ENCODE peak calls at places on chromosome 9, in eight cellular contexts. P, H, R, L, T, G, C and S are unnamed samples.

GRCh38 chr9:101457003-101457402 is 21.4 kb upstream of the ALDOB start:
- DNase-seq in L (no peak), C (no peak), R (no peak), P (no peak), H (no peak), G (no peak), T (peak; percentile 77), S (no peak)

GRCh38 chr9:31520301-31521085 is 864.0 kb upstream of the ACO1 start:
- DNase-seq in L (no peak), T (no peak), C (no peak), H (no peak), P (no peak), R (no peak), G (no peak), S (no peak)

GRCh38 chr9:128149001-128149701 is at the start of gene LCN2:
- DNase-seq in H (peak; percentile 77), R (no peak), T (peak; percentile 41), P (no peak), L (peak; percentile 16), C (no peak), G (peak; percentile 93), S (peak; percentile 93)

GRCh38 chr9:27350382-27350781 is 53.4 kb upstream of the EQTN start:
- DNase-seq in T (no peak), G (no peak), C (no peak), L (no peak), H (no peak), P (no peak), R (no peak), S (no peak)

GRCh38 chr9:121703014-121703734 is 51.7 kb downstream of the DAB2IP start:
- DNase-seq in H (no peak), C (no peak), G (no peak), R (no peak), T (peak; percentile 71), L (no peak), P (no peak), S (no peak)

GRCh38 chr9:33158555-33159057 is 8.5 kb downstream of the B4GALT1 start:
- DNase-seq in L (no peak), G (no peak), T (no peak), C (no peak), H (no peak), P (no peak), R (no peak), S (no peak)

GRCh38 chr9:89325733-89326132 is 7.4 kb downstream of the SECISBP2 start:
- DNase-seq in L (no peak), P (no peak), C (no peak), G (no peak), R (no peak), T (no peak), H (no peak), S (no peak)

GRCh38 chr9:18739127-18739526 is 265.2 kb downstream of the ADAMTSL1 start:
- DNase-seq in C (no peak), H (no peak), T (no peak), P (no peak), L (no peak), R (no peak), G (no peak), S (no peak)

GRCh38 chr9:26579047-26579446 is 313.6 kb downstream of the CAAP1 start:
- DNase-seq in T (no peak), L (no peak), C (no peak), H (no peak), G (no peak), R (no peak), P (no peak), S (no peak)

GRCh38 chr9:97096793-97097192 is 57.9 kb upstream of the CTSV start:
- DNase-seq in L (no peak), R (no peak), G (no peak), C (no peak), P (no peak), T (no peak), H (no peak), S (no peak)

GRCh38 chr9:35972093-35972492 is 14.1 kb upstream of the OR2S2 start:
- DNase-seq in C (no peak), H (peak; percentile 74), P (no peak), T (peak; percentile 88), R (no peak), G (no peak), L (peak; percentile 26), S (no peak)

GRCh38 chr9:6098431-6098830 is 83.0 kb upstream of the RANBP6 start:
- DNase-seq in P (peak; percentile 56), T (no peak), C (no peak), L (no peak), R (no peak), H (no peak), G (no peak), S (peak; percentile 73)

GRCh38 chr9:27626629-27627564 is 53.6 kb upstream of the C9orf72 start:
- DNase-seq in G (peak; percentile 3), L (no peak), P (no peak), R (no peak), C (no peak), H (no peak), T (no peak), S (peak; percentile 33)

GRCh38 chr9:134606951-134607733 is 34.5 kb upstream of the COL5A1 start:
- DNase-seq in G (no peak), C (no peak), L (no peak), P (no peak), T (peak; percentile 78), H (no peak), R (no peak), S (no peak)

GRCh38 chr9:122219856-122220672 is 8.7 kb downstream of the LHX6 start:
- DNase-seq in P (no peak), R (no peak), C (no peak), H (no peak), L (no peak), G (no peak), T (peak; percentile 78), S (no peak)

GRCh38 chr9:16864741-16865434 is 5.6 kb downstream of the BNC2 start:
- DNase-seq in C (no peak), G (no peak), T (no peak), L (no peak), R (no peak), H (no peak), P (peak; percentile 82), S (no peak)

GRCh38 chr9:110199643-110200042 is 8.3 kb downstream of the C9orf152 start:
- DNase-seq in R (no peak), G (no peak), T (no peak), H (no peak), L (no peak), C (no peak), P (no peak), S (no peak)

GRCh38 chr9:110370316-110370715 is 32.7 kb upstream of the TXNDC8 start:
- DNase-seq in C (peak; percentile 15), G (no peak), L (no peak), H (no peak), R (no peak), T (no peak), P (peak; percentile 34), S (peak; percentile 81)

GRCh38 chr9:21585756-21586752 is 103.9 kb upstream of the IFNE start:
- DNase-seq in R (no peak), P (no peak), C (no peak), L (no peak), T (no peak), G (no peak), H (no peak), S (peak; percentile 52)

GRCh38 chr9:29213374-29214161 is 1640.3 kb upstream of the C9orf72 start:
- DNase-seq in P (no peak), C (no peak), T (peak; percentile 89), H (peak; percentile 67), L (peak; percentile 21), R (no peak), G (peak; percentile 3), S (peak; percentile 53)

GRCh38 chr9:117772960-117773359 is 68.8 kb downstream of the TLR4 start:
- DNase-seq in C (no peak), L (no peak), T (no peak), R (no peak), H (no peak), G (no peak), P (no peak), S (peak; percentile 3)

GRCh38 chr9:108534741-108535140 is 321.0 kb downstream of the ACTL7B start:
- DNase-seq in H (no peak), P (peak; percentile 88), C (no peak), R (peak; percentile 55), L (no peak), G (no peak), T (no peak), S (peak; percentile 90)

GRCh38 chr9:137974746-137975526 is 97.4 kb downstream of the CACNA1B start:
- DNase-seq in G (no peak), R (no peak), H (peak; percentile 41), P (no peak), C (no peak), L (no peak), T (peak; percentile 28), S (no peak)

GRCh38 chr9:115649991-115650472 is 503.6 kb upstream of the PAPPA start:
- DNase-seq in G (no peak), P (peak; percentile 99), H (no peak), T (no peak), R (peak; percentile 87), L (peak; percentile 67), C (no peak), S (no peak)

GRCh38 chr9:30622551-30622950 is 1761.9 kb upstream of the ACO1 start:
- DNase-seq in H (no peak), G (no peak), C (no peak), T (no peak), P (no peak), L (no peak), R (no peak), S (no peak)

GRCh38 chr9:85740821-85741111 is 988 bp downstream of the AGTPBP1 start:
- DNase-seq in R (no peak), P (peak; percentile 7), T (no peak), L (no peak), G (no peak), C (no peak), H (no peak), S (no peak)

GRCh38 chr9:83218411-83219090 is 155.6 kb upstream of the RASEF start:
- DNase-seq in C (no peak), L (no peak), H (no peak), R (no peak), G (peak; percentile 17), P (no peak), T (no peak), S (peak; percentile 41)
- H3K4me3 ChIP-seq in C (peak overlapping the region; percentile 85), L (peak overlapping the region; percentile 73), H (peak overlapping the region; percentile 51), R (no peak overlapping the region), G (peak overlapping the region; percentile 61), P (no peak overlapping the region), T (no peak overlapping the region), S (no peak overlapping the region)

GRCh38 chr9:126614455-126615248 is 924 bp downstream of the LMX1B start:
- DNase-seq in R (no peak), H (peak; percentile 49), L (no peak), G (no peak), T (peak; percentile 81), C (no peak), P (no peak), S (no peak)
- H3K4me3 ChIP-seq in R (no peak overlapping the region), H (no peak overlapping the region), L (peak overlapping the region; percentile 57), G (no peak overlapping the region), T (peak overlapping the region; percentile 85), C (peak overlapping the region; percentile 22), P (no peak overlapping the region), S (no peak overlapping the region)

GRCh38 chr9:136644593-136645342 is 17.9 kb upstream of the EGFL7 start:
- DNase-seq in C (no peak), H (peak; percentile 97), P (peak; percentile 28), R (no peak), L (peak; percentile 87), G (peak; percentile 86), T (peak; percentile 87), S (peak; percentile 66)
- H3K4me3 ChIP-seq in C (no peak overlapping the region), H (peak overlapping the region; percentile 39), P (no peak overlapping the region), R (no peak overlapping the region), L (peak overlapping the region; percentile 58), G (peak overlapping the region; percentile 44), T (no peak overlapping the region), S (no peak overlapping the region)

GRCh38 chr9:92671323-92671722 is 1.4 kb upstream of the IPPK start:
- DNase-seq in T (peak; percentile 68), P (peak; percentile 81), L (peak; percentile 43), H (no peak), G (peak; percentile 88), R (peak; percentile 50), C (peak; percentile 85), S (peak; percentile 92)
- H3K4me3 ChIP-seq in T (peak overlapping the region; percentile 98), P (no peak overlapping the region), L (peak overlapping the region; percentile 97), H (peak overlapping the region; percentile 94), G (peak overlapping the region; percentile 95), R (peak overlapping the region; percentile 76), C (peak overlapping the region; percentile 83), S (peak overlapping the region; percentile 85)